ENCODE peak calls at places on chromosomes 16 and 17, in four cellular contexts. O is transverse colon, E is cardiac muscle cell, U is heart left ventricle. Y is an unnamed sample.
A peak's percentile ranks its signal among the peaks of the same experiment; 100 is the strongest.

GRCh38 chr17:17127156-17127555 is 79.0 kb downstream of the PLD6 start:
- DNase-seq in O (no peak), E (no peak), U (no peak), Y (no peak)

GRCh38 chr17:67637901-67638641 is 79.7 kb upstream of the NOL11 start:
- DNase-seq in O (peak; percentile 47), E (no peak), U (no peak), Y (no peak)

GRCh38 chr17:50660042-50660886 is 25.6 kb downstream of the ABCC3 start:
- DNase-seq in O (peak; percentile 60), E (no peak), U (peak; percentile 66), Y (no peak)

GRCh38 chr16:26697826-26698225 is 368.9 kb upstream of the C16orf82 start:
- DNase-seq in E (peak; percentile 8), U (no peak), O (no peak), Y (no peak)

GRCh38 chr17:82228842-82229685 is at the start of gene SLC16A3:
- DNase-seq in E (peak; percentile 88), U (peak; percentile 78), O (peak; percentile 78), Y (no peak)

GRCh38 chr17:38456031-38456815 is 28.0 kb downstream of the ARHGAP23 start:
- DNase-seq in E (no peak), O (no peak), U (no peak), Y (no peak)

GRCh38 chr17:3965123-3965800 is 1.0 kb upstream of the ATP2A3 start:
- DNase-seq in U (peak; percentile 68), E (peak; percentile 72), O (peak; percentile 91), Y (peak; percentile 68)

GRCh38 chr16:85767569-85767968 is 16.7 kb upstream of the C16orf74 start:
- DNase-seq in U (no peak), O (no peak), E (no peak), Y (no peak)

GRCh38 chr17:67366193-67367157 is at the start of gene PSMD12:
- DNase-seq in E (peak; percentile 94), U (peak; percentile 97), O (peak; percentile 95), Y (peak; percentile 93)

GRCh38 chr17:12961655-12962054 is 56.2 kb downstream of the ELAC2 start:
- DNase-seq in E (no peak), O (no peak), U (no peak), Y (no peak)

GRCh38 chr17:71572343-71572742 is 548.5 kb upstream of the SOX9 start:
- DNase-seq in O (no peak), E (no peak), U (no peak), Y (no peak)

GRCh38 chr17:70320642-70321345 is 151.5 kb downstream of the KCNJ2 start:
- DNase-seq in U (no peak), O (peak; percentile 10), E (peak; percentile 14), Y (no peak)

GRCh38 chr16:68781784-68782183 is 44.7 kb downstream of the CDH1 start:
- DNase-seq in O (no peak), E (no peak), U (no peak), Y (no peak)

GRCh38 chr17:17849863-17850373 is 13.1 kb upstream of the SREBF1 start:
- DNase-seq in U (peak; percentile 70), O (peak; percentile 55), E (peak; percentile 73), Y (peak; percentile 74)

GRCh38 chr17:20797292-20797691 is 217.8 kb downstream of the CDRT15L2 start:
- DNase-seq in O (no peak), U (no peak), E (no peak), Y (no peak)
- H3K27me3 ChIP-seq in O (no peaks in the 10 kb centered on the region), U (peaks cover 3% of the 10 kb centered on the region), E (no peaks in the 10 kb centered on the region), Y (no peaks in the 10 kb centered on the region)

DNA sequence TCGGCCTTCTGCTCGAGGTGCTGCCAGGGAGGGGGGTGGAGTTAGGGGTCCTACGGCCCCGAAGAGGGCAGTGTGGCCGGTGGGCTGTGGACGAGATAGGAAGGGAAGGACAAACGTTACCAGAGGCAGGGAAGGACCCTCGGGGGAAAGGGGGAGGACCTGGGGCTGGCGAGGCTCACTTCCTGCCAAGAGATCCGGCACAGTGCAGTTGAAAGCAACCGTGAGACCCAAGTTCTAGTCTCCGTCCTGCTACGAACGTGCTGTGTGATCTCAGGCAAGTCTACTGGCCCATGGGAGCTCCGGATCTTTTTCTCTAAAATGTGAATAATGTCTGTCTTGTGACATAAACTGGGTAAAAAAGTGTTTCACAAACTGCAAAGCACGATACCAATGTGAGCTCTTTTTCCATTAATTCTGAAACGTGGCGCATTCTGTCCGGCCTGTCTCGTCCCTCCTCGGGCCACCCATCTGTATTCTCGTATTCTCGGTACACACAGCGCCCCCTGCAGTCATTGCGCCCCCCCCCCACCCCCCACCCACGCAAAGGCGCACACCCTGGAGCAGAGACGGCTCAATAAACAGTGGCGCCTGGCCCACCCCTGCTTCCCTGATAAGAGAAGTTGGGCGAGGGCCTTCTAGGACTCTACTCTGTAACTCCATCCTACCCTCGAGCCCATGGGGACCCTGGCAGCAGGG is 8.8 kb downstream of the CYGB start:
- DNase-seq in O (no peak), U (peak; percentile 79), E (no peak), Y (no peak)
- H3K27ac ChIP-seq in O (peak overlapping the region; percentile 82), U (peak overlapping the region; percentile 93), E (no peak overlapping the region), Y (peak overlapping the region; percentile 78)

GRCh38 chr17:40623419-40624217 is 24.0 kb downstream of the SMARCE1 start:
- DNase-seq in O (no peak), U (no peak), E (no peak), Y (no peak)

GRCh38 chr17:40621558-40621957 is 26.1 kb downstream of the SMARCE1 start:
- DNase-seq in U (no peak), E (no peak), O (no peak), Y (no peak)

GRCh38 chr17:40621019-40621418 is 26.6 kb downstream of the SMARCE1 start:
- DNase-seq in U (no peak), E (no peak), O (no peak), Y (no peak)

GRCh38 chr17:40625311-40625710 is 22.3 kb downstream of the SMARCE1 start:
- DNase-seq in O (no peak), U (no peak), E (no peak), Y (no peak)

GRCh38 chr17:40622509-40622928 is 25.1 kb downstream of the SMARCE1 start:
- DNase-seq in O (no peak), U (no peak), E (no peak), Y (peak; percentile 38)
- H3K4me1 ChIP-seq in O (peaks cover 22% of the 10 kb centered on the region), U (peaks cover 24% of the 10 kb centered on the region), E (no peaks in the 10 kb centered on the region), Y (peaks cover 35% of the 10 kb centered on the region)

GRCh38 chr17:48715496-48716399 is 6.6 kb downstream of the PRAC1 start:
- DNase-seq in E (no peak), O (no peak), U (no peak), Y (no peak)
- H3K27me3 ChIP-seq in E (peaks cover 99% of the 10 kb centered on the region), O (peaks cover 98% of the 10 kb centered on the region), U (peaks cover 100% of the 10 kb centered on the region), Y (peaks cover 38% of the 10 kb centered on the region)

GRCh38 chr16:4350365-4350786 is 745 bp downstream of the PAM16 start:
- DNase-seq in O (no peak), E (no peak), U (no peak), Y (no peak)
- H3K27ac ChIP-seq in O (peak overlapping the region; percentile 87), E (peak overlapping the region; percentile 65), U (peak overlapping the region; percentile 82), Y (peak overlapping the region; percentile 87)

DNA sequence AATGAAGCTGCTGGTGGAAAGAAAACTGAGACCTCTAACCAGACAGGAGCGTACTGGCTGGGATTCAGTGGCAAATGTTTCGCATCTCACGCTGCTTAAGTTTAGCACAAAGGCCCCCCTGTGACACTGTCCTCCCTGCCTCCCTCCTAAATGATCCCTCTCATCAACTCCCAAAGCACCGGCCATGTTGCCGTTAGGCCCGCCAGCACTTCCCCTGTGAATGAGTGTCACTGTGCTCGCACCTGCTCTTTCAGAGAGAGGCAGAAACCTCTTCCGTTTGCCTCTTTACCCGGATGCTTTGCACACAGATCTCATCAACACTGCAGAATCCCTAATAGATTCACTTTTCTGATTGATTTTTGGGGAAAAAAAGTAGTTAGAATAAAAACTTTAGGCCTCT is 26.5 kb downstream of the MBTPS1 start:
- DNase-seq in E (no peak), U (no peak), O (no peak), Y (no peak)
- H3K4me1 ChIP-seq in E (no peaks in the 10 kb centered on the region), U (peaks cover 33% of the 10 kb centered on the region), O (peaks cover 15% of the 10 kb centered on the region), Y (peaks cover 24% of the 10 kb centered on the region)

Y was measured in naive thymus-derived CD4-positive, alpha-beta T cell.